ENCODE peak calls at places on chromosomes 12 and 14, in four cellular contexts. One of them, this sample, is unnamed.

GRCh38 chr14:106738075-106738474 is 1211.7 kb downstream of the TMEM121 start:
- DNase-seq in thoracic aorta: no peak
- DNase-seq in H7: no peak
- DNase-seq in cardiac muscle cell: no peak
- DNase-seq in this sample: no peak

GRCh38 chr14:72613196-72613974 is 280.5 kb downstream of the DPF3 start:
- DNase-seq in thoracic aorta: no peak
- DNase-seq in H7: no peak
- DNase-seq in cardiac muscle cell: peak
- DNase-seq in this sample: no peak

GRCh38 chr12:111438501-111438900 is 32.8 kb downstream of the SH2B3 start:
- DNase-seq in thoracic aorta: no peak
- DNase-seq in H7: peak
- DNase-seq in cardiac muscle cell: peak
- DNase-seq in this sample: no peak

GRCh38 chr14:93549578-93549977 is 118.8 kb downstream of the UNC79 start:
- DNase-seq in thoracic aorta: no peak
- DNase-seq in H7: no peak
- DNase-seq in cardiac muscle cell: no peak
- DNase-seq in this sample: no peak

GRCh38 chr14:33377596-33378390 is 439.1 kb downstream of the NPAS3 start:
- DNase-seq in thoracic aorta: no peak
- DNase-seq in H7: no peak
- DNase-seq in cardiac muscle cell: no peak
- DNase-seq in this sample: no peak

GRCh38 chr14:104604461-104605449 is at the start of gene TMEM179:
- DNase-seq in thoracic aorta: no peak
- DNase-seq in H7: peak
- DNase-seq in cardiac muscle cell: peak
- DNase-seq in this sample: no peak

GRCh38 chr12:84069079-84069661 is 843.4 kb downstream of the SLC6A15 start:
- DNase-seq in thoracic aorta: no peak
- DNase-seq in H7: no peak
- DNase-seq in cardiac muscle cell: no peak
- DNase-seq in this sample: no peak

GRCh38 chr12:15168279-15168678 is 52.9 kb downstream of the RERG start:
- DNase-seq in thoracic aorta: no peak
- DNase-seq in H7: no peak
- DNase-seq in cardiac muscle cell: no peak
- DNase-seq in this sample: no peak

GRCh38 chr12:113277511-113277910 is 56.2 kb downstream of the TPCN1 start:
- DNase-seq in thoracic aorta: no peak
- DNase-seq in H7: no peak
- DNase-seq in cardiac muscle cell: no peak
- DNase-seq in this sample: no peak

GRCh38 chr12:55188974-55189556 is 31.8 kb upstream of the OR10A7 start:
- DNase-seq in thoracic aorta: no peak
- DNase-seq in H7: peak
- DNase-seq in cardiac muscle cell: peak
- DNase-seq in this sample: peak

GRCh38 chr14:67622675-67623074 is 3.0 kb downstream of the ARG2 start:
- DNase-seq in thoracic aorta: no peak
- DNase-seq in H7: peak
- DNase-seq in cardiac muscle cell: peak
- DNase-seq in this sample: peak

GRCh38 chr14:79373451-79373850 is 837.9 kb downstream of the DIO2 start:
- DNase-seq in thoracic aorta: no peak
- DNase-seq in H7: no peak
- DNase-seq in cardiac muscle cell: no peak
- DNase-seq in this sample: no peak
- H3K4me3 ChIP-seq in thoracic aorta: no peak
- H3K4me3 ChIP-seq in H7: no peak
- H3K4me3 ChIP-seq in cardiac muscle cell: no peak
- H3K4me3 ChIP-seq in this sample: no peak

DNA sequence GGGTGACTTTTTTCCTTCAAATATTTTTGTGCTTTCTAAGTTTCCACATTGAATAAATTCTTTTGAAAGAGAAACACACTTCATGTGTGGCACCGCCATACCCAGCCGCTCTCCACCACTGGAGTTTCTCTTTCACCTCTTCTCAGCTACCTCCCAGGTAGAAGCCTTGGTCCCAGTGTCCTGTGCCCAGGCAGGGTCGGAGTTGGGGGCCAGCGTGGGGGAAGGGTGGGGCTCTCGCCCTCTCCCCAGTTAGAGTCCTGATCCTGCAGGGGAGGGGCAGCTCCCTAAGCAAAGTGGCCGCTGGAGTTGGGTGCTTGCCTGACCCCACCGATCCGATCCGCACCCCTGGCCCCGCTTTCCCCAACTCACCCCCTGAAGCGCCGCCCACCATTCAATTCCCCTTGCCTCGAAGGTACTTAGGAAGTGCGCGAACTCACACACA is 817 bp downstream of the CLMN start:
- DNase-seq in thoracic aorta: no peak
- DNase-seq in H7: peak
- DNase-seq in cardiac muscle cell: no peak
- DNase-seq in this sample: no peak
- H3K4me3 ChIP-seq in thoracic aorta: peak
- H3K4me3 ChIP-seq in H7: peak
- H3K4me3 ChIP-seq in cardiac muscle cell: peak
- H3K4me3 ChIP-seq in this sample: no peak

GRCh38 chr12:51172515-51173431 is at the start of gene TFCP2:
- DNase-seq in thoracic aorta: peak
- DNase-seq in H7: peak
- DNase-seq in cardiac muscle cell: peak
- DNase-seq in this sample: peak
- H3K4me3 ChIP-seq in thoracic aorta: peak
- H3K4me3 ChIP-seq in H7: peak
- H3K4me3 ChIP-seq in cardiac muscle cell: peak
- H3K4me3 ChIP-seq in this sample: peak

GRCh38 chr12:2891240-2892053 is 756 bp downstream of the TULP3 start:
- DNase-seq in thoracic aorta: peak
- DNase-seq in H7: peak
- DNase-seq in cardiac muscle cell: peak
- DNase-seq in this sample: no peak

GRCh38 chr12:2890388-2891239 is at the start of gene TULP3:
- DNase-seq in thoracic aorta: peak
- DNase-seq in H7: peak
- DNase-seq in cardiac muscle cell: peak
- DNase-seq in this sample: peak

GRCh38 chr12:2890001-2890387 is 697 bp upstream of the TULP3 start:
- DNase-seq in thoracic aorta: no peak
- DNase-seq in H7: no peak
- DNase-seq in cardiac muscle cell: no peak
- DNase-seq in this sample: no peak

GRCh38 chr12:2893007-2893406 is 2.3 kb downstream of the TULP3 start:
- DNase-seq in thoracic aorta: no peak
- DNase-seq in H7: no peak
- DNase-seq in cardiac muscle cell: peak
- DNase-seq in this sample: peak

DNA sequence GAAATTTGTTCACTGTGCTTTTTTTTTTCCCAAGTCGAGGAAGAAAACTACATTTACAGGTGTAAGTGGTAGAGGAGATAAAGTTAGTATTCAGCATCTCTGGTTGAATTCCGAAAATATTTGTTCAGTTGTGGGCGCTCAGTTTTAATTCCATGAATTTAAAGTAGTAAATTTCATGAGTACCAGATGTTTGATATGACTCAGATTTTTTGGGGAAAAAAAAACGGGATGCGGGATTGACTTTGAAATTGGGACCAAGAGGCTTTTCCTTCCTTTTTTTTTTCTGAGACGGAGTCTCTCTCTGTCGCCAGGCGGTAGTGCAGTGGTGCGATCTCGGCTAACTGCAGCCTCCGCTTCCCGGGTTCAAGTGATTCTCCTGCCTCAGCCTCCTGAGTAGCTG is 1.6 kb downstream of the TULP3 start:
- DNase-seq in thoracic aorta: no peak
- DNase-seq in H7: no peak
- DNase-seq in cardiac muscle cell: no peak
- DNase-seq in this sample: no peak
- H3K4me3 ChIP-seq in thoracic aorta: peak
- H3K4me3 ChIP-seq in H7: no peak
- H3K4me3 ChIP-seq in cardiac muscle cell: no peak
- H3K4me3 ChIP-seq in this sample: peak

GRCh38 chr12:121628037-121628436 is 1.7 kb downstream of the ORAI1 start:
- DNase-seq in thoracic aorta: no peak
- DNase-seq in H7: peak
- DNase-seq in cardiac muscle cell: no peak
- DNase-seq in this sample: no peak
- H3K4me3 ChIP-seq in thoracic aorta: peak
- H3K4me3 ChIP-seq in H7: peak
- H3K4me3 ChIP-seq in cardiac muscle cell: peak
- H3K4me3 ChIP-seq in this sample: peak

GRCh38 chr14:96997269-96997668 is 200.1 kb downstream of the VRK1 start:
- DNase-seq in thoracic aorta: no peak
- DNase-seq in H7: no peak
- DNase-seq in cardiac muscle cell: no peak
- DNase-seq in this sample: no peak

GRCh38 chr14:96999654-97000155 is 202.5 kb downstream of the VRK1 start:
- DNase-seq in thoracic aorta: no peak
- DNase-seq in H7: no peak
- DNase-seq in cardiac muscle cell: no peak
- DNase-seq in this sample: no peak

GRCh38 chr14:97002454-97002853 is 205.3 kb downstream of the VRK1 start:
- DNase-seq in thoracic aorta: no peak
- DNase-seq in H7: no peak
- DNase-seq in cardiac muscle cell: no peak
- DNase-seq in this sample: no peak

GRCh38 chr14:96994999-96995398 is 197.8 kb downstream of the VRK1 start:
- DNase-seq in thoracic aorta: no peak
- DNase-seq in H7: no peak
- DNase-seq in cardiac muscle cell: no peak
- DNase-seq in this sample: no peak

GRCh38 chr14:96997996-96998395 is 200.8 kb downstream of the VRK1 start:
- DNase-seq in thoracic aorta: no peak
- DNase-seq in H7: no peak
- DNase-seq in cardiac muscle cell: no peak
- DNase-seq in this sample: no peak
- H3K4me3 ChIP-seq in thoracic aorta: no peak
- H3K4me3 ChIP-seq in H7: no peak
- H3K4me3 ChIP-seq in cardiac muscle cell: no peak
- H3K4me3 ChIP-seq in this sample: no peak

GRCh38 chr12:52946334-52946733 is 2.6 kb upstream of the KRT18 start:
- DNase-seq in thoracic aorta: no peak
- DNase-seq in H7: no peak
- DNase-seq in cardiac muscle cell: no peak
- DNase-seq in this sample: no peak
- H3K4me3 ChIP-seq in thoracic aorta: no peak
- H3K4me3 ChIP-seq in H7: no peak
- H3K4me3 ChIP-seq in cardiac muscle cell: no peak
- H3K4me3 ChIP-seq in this sample: no peak

GRCh38 chr14:61927015-61927414 is 164.8 kb downstream of the SNAPC1 start:
- DNase-seq in thoracic aorta: no peak
- DNase-seq in H7: no peak
- DNase-seq in cardiac muscle cell: no peak
- DNase-seq in this sample: no peak
- H3K4me3 ChIP-seq in thoracic aorta: no peak
- H3K4me3 ChIP-seq in H7: no peak
- H3K4me3 ChIP-seq in cardiac muscle cell: no peak
- H3K4me3 ChIP-seq in this sample: no peak

This sample was measured in AG09309.